ENCODE peak calls at places on chromosome 1, in eight cellular contexts. Q, D, B, K, R, G, I and Y are unnamed samples.

GRCh38 chr1:28512058-28512611 is 6.3 kb downstream of the RCC1 start:
- DNase-seq in I (no peak), B (no peak), R (no peak), G (no peak), D (no peak), Q (no peak), K (peak), Y (no peak)

GRCh38 chr1:206002160-206002559 is 1.0 kb downstream of the RAB7B start:
- DNase-seq in Q (no peak), I (no peak), G (no peak), D (no peak), B (peak), R (no peak), K (no peak), Y (no peak)

GRCh38 chr1:235327559-235328270 is at the start of gene ARID4B:
- DNase-seq in K (no peak), R (no peak), Q (no peak), D (no peak), B (no peak), G (no peak), I (no peak), Y (no peak)

GRCh38 chr1:23791434-23792047 is 596 bp downstream of the LYPLA2 start:
- DNase-seq in B (no peak), K (no peak), R (no peak), Q (no peak), G (no peak), I (no peak), D (no peak), Y (no peak)

GRCh38 chr1:83960669-83961277 is 38.2 kb downstream of the TTLL7 start:
- DNase-seq in B (no peak), R (no peak), Q (no peak), G (no peak), K (no peak), D (no peak), I (no peak), Y (no peak)

GRCh38 chr1:247322437-247322836 is 9.2 kb downstream of the ZNF496 start:
- DNase-seq in I (no peak), Q (no peak), D (no peak), K (no peak), R (no peak), G (no peak), B (no peak), Y (no peak)

GRCh38 chr1:231421971-231422797 is at the start of gene EGLN1:
- DNase-seq in D (peak), K (peak), Q (peak), R (peak), I (peak), G (peak), B (peak), Y (peak)

GRCh38 chr1:1208713-1209433 is 2.5 kb upstream of the TNFRSF18 start:
- DNase-seq in K (peak), B (no peak), Q (peak), I (no peak), G (no peak), D (no peak), R (no peak), Y (peak)

GRCh38 chr1:172824199-172824598 is 165.3 kb downstream of the FASLG start:
- DNase-seq in D (no peak), G (no peak), R (no peak), K (peak), I (no peak), Q (no peak), B (no peak), Y (no peak)

GRCh38 chr1:234756066-234756783 is 146.2 kb upstream of the IRF2BP2 start:
- DNase-seq in Q (peak), I (no peak), D (no peak), B (no peak), K (peak), G (no peak), R (no peak), Y (no peak)

GRCh38 chr1:1098656-1099425 is 17.0 kb downstream of the C1orf159 start:
- DNase-seq in Q (no peak), D (no peak), R (no peak), G (no peak), K (no peak), B (no peak), I (no peak), Y (no peak)

GRCh38 chr1:170360601-170361000 is 171.4 kb upstream of the GORAB start:
- DNase-seq in K (no peak), G (no peak), Q (no peak), I (no peak), R (no peak), D (no peak), B (no peak), Y (no peak)

GRCh38 chr1:152185544-152186391 is 26.7 kb upstream of the RPTN start:
- DNase-seq in B (peak), I (peak), Q (peak), G (peak), R (peak), K (peak), D (no peak), Y (no peak)

GRCh38 chr1:2985121-2985561 is 36.1 kb upstream of the ACTRT2 start:
- DNase-seq in B (no peak), G (no peak), Q (no peak), R (peak), K (no peak), I (no peak), D (no peak), Y (no peak)

GRCh38 chr1:171245458-171246064 is 2.7 kb upstream of the FMO1 start:
- DNase-seq in Q (peak), D (no peak), B (peak), G (peak), R (peak), K (peak), I (no peak), Y (no peak)

GRCh38 chr1:226738995-226739695 is at the start of gene ITPKB:
- DNase-seq in I (peak), D (peak), Q (peak), B (no peak), G (no peak), R (no peak), K (peak), Y (peak)

GRCh38 chr1:107617456-107617855 is 347.5 kb downstream of the VAV3 start:
- DNase-seq in K (no peak), D (no peak), I (no peak), Q (no peak), G (no peak), R (no peak), B (no peak), Y (no peak)

GRCh38 chr1:17405898-17406759 is 33.3 kb downstream of the RCC2 start:
- DNase-seq in G (peak), R (peak), I (peak), Q (peak), K (peak), B (peak), D (peak), Y (peak)

GRCh38 chr1:202812176-202813026 is 1.6 kb downstream of the PCAT6 start:
- DNase-seq in K (no peak), B (peak), I (no peak), R (no peak), D (no peak), Q (no peak), G (no peak), Y (no peak)

GRCh38 chr1:115976062-115976899 is at the start of gene SLC22A15:
- DNase-seq in K (no peak), R (peak), Q (peak), B (peak), D (no peak), I (no peak), G (peak), Y (peak)

GRCh38 chr1:115975569-115976061 is 698 bp upstream of the SLC22A15 start:
- DNase-seq in R (no peak), I (no peak), Q (no peak), B (no peak), K (no peak), G (peak), D (no peak), Y (no peak)

GRCh38 chr1:115978292-115978941 is 2.1 kb downstream of the SLC22A15 start:
- DNase-seq in G (no peak), Q (no peak), B (no peak), I (no peak), K (no peak), R (no peak), D (no peak), Y (peak)

GRCh38 chr1:115976900-115977480 is 677 bp downstream of the SLC22A15 start:
- DNase-seq in G (no peak), R (no peak), K (no peak), I (no peak), B (peak), Q (no peak), D (no peak), Y (peak)

DNA sequence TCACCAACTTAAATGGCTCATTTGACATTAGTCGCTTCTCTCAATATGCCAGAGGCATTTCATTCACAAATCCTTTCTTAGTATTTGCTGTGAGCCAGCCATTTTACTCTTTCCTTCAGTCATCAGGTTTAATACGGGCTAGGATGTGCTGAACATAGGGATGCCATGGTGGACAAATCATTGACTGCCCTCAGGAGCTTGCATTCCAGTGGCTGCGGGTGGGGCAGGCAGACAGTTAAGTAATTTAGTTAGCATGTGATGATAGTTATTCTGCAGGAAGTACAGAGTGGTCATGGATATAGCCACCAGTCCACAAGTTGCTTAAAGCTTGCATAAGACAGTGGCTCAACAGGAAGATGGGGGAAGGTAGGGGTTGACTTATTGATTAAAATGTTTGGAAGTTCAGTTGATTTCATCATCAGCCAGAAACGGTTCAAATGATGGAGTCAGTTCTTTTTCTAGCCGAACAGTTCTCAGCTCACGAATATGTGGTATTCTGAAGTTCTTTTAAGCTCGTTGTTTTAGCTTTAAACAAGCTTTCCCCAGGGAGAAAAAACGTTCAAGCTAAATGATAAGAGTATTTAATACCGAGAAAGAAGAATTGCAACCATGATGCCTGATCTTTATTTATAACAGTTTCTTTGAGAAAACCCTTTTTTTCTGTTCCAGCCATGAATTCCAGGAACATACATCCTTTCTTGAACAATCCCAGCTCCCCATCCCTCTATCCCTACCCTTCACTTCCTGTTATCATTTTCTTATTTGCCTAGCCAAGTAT is 1.4 kb downstream of the SLC22A15 start:
- DNase-seq in Q (no peak), R (no peak), B (no peak), G (no peak), I (peak), D (no peak), K (no peak), Y (peak)
- H3K4me3 ChIP-seq in Q (no peak), R (no peak), B (no peak), G (no peak), I (peak), D (no peak), K (no peak), Y (peak)

DNA sequence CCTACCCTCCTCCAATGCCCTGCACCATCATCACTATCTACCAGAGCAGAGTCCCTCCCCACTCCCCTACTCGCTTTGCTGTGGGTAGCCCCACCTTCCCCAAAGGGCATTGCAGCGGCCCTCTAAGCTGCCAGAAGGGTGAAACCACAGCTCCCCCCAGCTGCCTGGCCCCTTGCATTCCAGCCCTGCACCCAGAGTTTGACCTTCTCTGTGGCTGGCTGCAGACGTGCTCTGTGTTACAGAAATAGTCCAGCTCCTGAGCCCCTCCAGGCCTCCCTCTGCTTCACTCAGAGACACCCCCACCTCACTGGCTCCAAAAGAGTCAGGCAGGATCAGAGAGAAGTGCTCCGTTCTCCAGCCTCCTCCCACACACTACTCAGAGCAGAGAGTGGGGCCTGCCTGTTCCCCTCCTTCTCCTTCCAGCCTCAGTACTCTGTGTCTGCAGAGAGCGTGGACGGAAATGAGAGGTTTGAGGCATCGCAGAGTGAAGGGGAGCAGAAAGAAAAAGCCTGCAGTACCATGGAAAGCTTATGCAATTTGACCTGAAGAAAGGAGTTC is 63.2 kb downstream of the PLEKHA6 start:
- DNase-seq in Q (no peak), I (peak), R (no peak), K (peak), D (no peak), B (peak), G (no peak), Y (peak)
- H3K4me3 ChIP-seq in Q (no peak), I (no peak), R (no peak), K (no peak), D (no peak), B (no peak), G (no peak), Y (no peak)

GRCh38 chr1:90835172-90835660 is 118.1 kb upstream of the BARHL2 start:
- DNase-seq in B (no peak), Q (no peak), K (no peak), G (no peak), R (no peak), D (no peak), I (no peak), Y (no peak)
- H3K4me3 ChIP-seq in B (no peak), Q (no peak), K (no peak), G (no peak), R (no peak), D (no peak), I (no peak), Y (no peak)

GRCh38 chr1:52925571-52926005 is 1.5 kb upstream of the SCP2 start:
- DNase-seq in R (no peak), K (no peak), G (no peak), Q (no peak), D (no peak), I (no peak), B (peak), Y (no peak)
- H3K4me3 ChIP-seq in R (no peak), K (no peak), G (no peak), Q (no peak), D (no peak), I (no peak), B (no peak), Y (no peak)